ENCODE peak calls at places on chromosomes 5 and 9, in seven cellular contexts. T, Y, J, B, N, K and M are unnamed samples.

GRCh38 chr5:98517967-98518366 is 255.5 kb upstream of the RGMB start:
- DNase-seq in N (no peak), Y (no peak), T (no peak), B (no peak), J (no peak), K (no peak), M (no peak)

GRCh38 chr9:109319631-109320233 is 1.1 kb downstream of the EPB41L4B start:
- DNase-seq in J (no peak), N (peak; percentile 73), K (no peak), Y (no peak), B (no peak), T (peak; percentile 32), M (no peak)

GRCh38 chr5:56693220-56693579 is 122.1 kb upstream of the MAP3K1 start:
- DNase-seq in N (no peak), B (no peak), J (no peak), T (no peak), Y (no peak), K (no peak), M (no peak)

GRCh38 chr5:16427572-16427971 is 38.0 kb downstream of the ZNF622 start:
- DNase-seq in N (no peak), T (no peak), J (no peak), Y (no peak), B (no peak), K (no peak), M (no peak)

GRCh38 chr5:115343855-115344254 is 47.4 kb upstream of the CCDC112 start:
- DNase-seq in Y (no peak), J (peak; percentile 60), T (no peak), B (no peak), K (no peak), N (no peak), M (no peak)

GRCh38 chr5:181217111-181217804 is 5.8 kb upstream of the TRIM41 start:
- DNase-seq in N (peak; percentile 86), Y (no peak), B (peak; percentile 54), T (peak; percentile 73), K (peak; percentile 68), J (peak; percentile 57), M (peak; percentile 73)

GRCh38 chr9:77598510-77598909 is 49.6 kb downstream of the GNA14 start:
- DNase-seq in K (peak; percentile 51), Y (no peak), J (no peak), B (no peak), T (no peak), N (no peak), M (peak; percentile 79)

GRCh38 chr5:93893050-93893449 is 151.7 kb upstream of the POU5F2 start:
- DNase-seq in K (no peak), B (no peak), T (no peak), Y (no peak), J (no peak), N (no peak), M (no peak)

GRCh38 chr5:91151947-91152346 is 231.2 kb downstream of the ARRDC3 start:
- DNase-seq in N (no peak), T (peak; percentile 29), J (peak; percentile 84), Y (no peak), B (no peak), K (peak; percentile 46), M (no peak)

GRCh38 chr5:9888517-9888916 is 258.4 kb upstream of the TAS2R1 start:
- DNase-seq in T (no peak), J (no peak), B (no peak), Y (no peak), N (no peak), K (no peak), M (no peak)

GRCh38 chr5:79687911-79688310 is 1.7 kb upstream of the CMYA5 start:
- DNase-seq in Y (no peak), B (no peak), T (no peak), N (no peak), K (no peak), J (no peak), M (no peak)

GRCh38 chr5:157570801-157571200 is 4.8 kb downstream of the ADAM19 start:
- DNase-seq in J (no peak), N (no peak), K (no peak), Y (no peak), T (no peak), B (peak; percentile 39), M (no peak)

GRCh38 chr5:150521522-150521817 is 13.5 kb downstream of the NDST1 start:
- DNase-seq in N (no peak), T (no peak), B (no peak), J (no peak), K (no peak), Y (no peak), M (no peak)
- H3K4me1 ChIP-seq in N (peaks cover 3% of the 10 kb centered on the region), T (peaks cover 57% of the 10 kb centered on the region), B (no peaks in the 10 kb centered on the region), J (peaks cover 21% of the 10 kb centered on the region), K (peaks cover 32% of the 10 kb centered on the region), Y (peaks cover 44% of the 10 kb centered on the region), M (peaks cover 20% of the 10 kb centered on the region)

DNA sequence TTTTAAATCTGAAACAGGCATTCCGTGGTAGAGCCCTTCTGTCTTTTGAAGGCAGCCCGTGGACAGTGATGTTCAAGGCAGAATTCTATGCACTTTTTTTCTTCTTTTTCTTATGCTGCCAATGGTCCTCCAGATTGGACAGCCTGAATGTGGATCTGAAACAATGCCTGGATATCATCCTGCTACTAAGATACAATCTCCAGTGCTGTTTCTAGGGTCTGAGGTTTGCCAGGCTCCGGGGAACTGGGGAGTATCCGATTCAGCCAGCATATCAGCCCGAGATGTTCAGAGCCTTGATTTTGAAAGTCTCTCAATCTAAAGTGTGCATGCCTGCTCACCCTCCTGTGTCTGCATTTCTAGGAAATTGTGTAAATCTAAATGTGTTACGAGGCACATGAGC is 103.8 kb upstream of the WWC1 start:
- DNase-seq in B (no peak), J (no peak), Y (no peak), K (peak; percentile 55), N (no peak), T (no peak), M (no peak)
- H3K4me1 ChIP-seq in B (no peaks in the 10 kb centered on the region), J (no peaks in the 10 kb centered on the region), Y (no peaks in the 10 kb centered on the region), K (peaks cover 40% of the 10 kb centered on the region), N (no peaks in the 10 kb centered on the region), T (no peaks in the 10 kb centered on the region), M (no peaks in the 10 kb centered on the region)

DNA sequence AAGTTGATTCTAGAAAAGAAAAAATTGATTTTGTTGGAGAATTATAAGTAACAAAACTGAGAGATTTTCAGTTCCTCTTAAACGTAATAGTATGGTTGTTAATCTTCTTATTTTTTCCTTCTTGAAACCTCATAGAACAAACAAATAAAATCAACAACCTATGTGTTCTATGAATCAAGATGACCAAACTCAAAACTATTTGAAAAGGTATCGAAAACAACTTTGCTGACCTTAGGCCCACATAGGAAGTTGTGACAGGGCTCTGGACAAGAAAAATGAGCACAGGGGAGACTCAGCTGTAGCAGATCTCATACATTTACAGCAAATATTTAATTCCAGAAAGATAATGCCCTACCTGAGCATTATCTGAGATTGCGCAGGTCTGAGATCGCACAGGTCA is 169.4 kb upstream of the CCNH start:
- DNase-seq in B (no peak), Y (no peak), J (no peak), K (no peak), T (no peak), N (no peak), M (no peak)
- H3K4me1 ChIP-seq in B (no peaks in the 10 kb centered on the region), Y (no peaks in the 10 kb centered on the region), J (no peaks in the 10 kb centered on the region), K (no peaks in the 10 kb centered on the region), T (no peaks in the 10 kb centered on the region), N (no peaks in the 10 kb centered on the region), M (no peaks in the 10 kb centered on the region)

GRCh38 chr5:14226554-14226953 is 83.4 kb downstream of the TRIO start:
- DNase-seq in T (no peak), K (no peak), N (no peak), J (no peak), B (no peak), Y (no peak), M (no peak)
- H3K4me1 ChIP-seq in T (peaks cover 10% of the 10 kb centered on the region), K (peaks cover 11% of the 10 kb centered on the region), N (peaks cover 1% of the 10 kb centered on the region), J (peaks cover 24% of the 10 kb centered on the region), B (no peaks in the 10 kb centered on the region), Y (no peaks in the 10 kb centered on the region), M (no peaks in the 10 kb centered on the region)